ENCODE peak calls at places on chromosome 20, in seven cellular contexts. One of them, this sample, is unnamed.

GRCh38 chr20:20237093-20237959 is 130.6 kb upstream of the INSM1 start:
- DNase-seq in AG04450: peak
- DNase-seq in Right ventricle myocardium superior: no peak
- DNase-seq in left ventricle myocardium inferior: no peak
- DNase-seq in tibial nerve: peak
- DNase-seq in T-cell: peak
- DNase-seq in A549: peak
- DNase-seq in this sample: no peak

GRCh38 chr20:62924567-62925419 is 1.5 kb downstream of the DIDO1 start:
- DNase-seq in AG04450: no peak
- DNase-seq in left ventricle myocardium inferior: no peak
- DNase-seq in A549: peak
- DNase-seq in tibial nerve: no peak
- DNase-seq in T-cell: no peak
- DNase-seq in Right ventricle myocardium superior: no peak
- DNase-seq in this sample: peak

GRCh38 chr20:11712611-11713160 is 205.0 kb upstream of the BTBD3 start:
- DNase-seq in left ventricle myocardium inferior: no peak
- DNase-seq in AG04450: no peak
- DNase-seq in A549: no peak
- DNase-seq in Right ventricle myocardium superior: no peak
- DNase-seq in tibial nerve: no peak
- DNase-seq in T-cell: no peak
- DNase-seq in this sample: no peak

GRCh38 chr20:7505835-7506221 is 434.4 kb downstream of the HAO1 start:
- DNase-seq in A549: no peak
- DNase-seq in Right ventricle myocardium superior: no peak
- DNase-seq in tibial nerve: no peak
- DNase-seq in T-cell: no peak
- DNase-seq in left ventricle myocardium inferior: no peak
- DNase-seq in AG04450: no peak
- DNase-seq in this sample: no peak

GRCh38 chr20:47878601-47879004 is 93.3 kb upstream of the SULF2 start:
- DNase-seq in Right ventricle myocardium superior: no peak
- DNase-seq in tibial nerve: no peak
- DNase-seq in AG04450: no peak
- DNase-seq in left ventricle myocardium inferior: no peak
- DNase-seq in A549: no peak
- DNase-seq in T-cell: no peak
- DNase-seq in this sample: no peak

GRCh38 chr20:483791-484644 is 21.7 kb upstream of the TBC1D20 start:
- DNase-seq in A549: no peak
- DNase-seq in AG04450: no peak
- DNase-seq in Right ventricle myocardium superior: peak
- DNase-seq in tibial nerve: no peak
- DNase-seq in left ventricle myocardium inferior: peak
- DNase-seq in T-cell: no peak
- DNase-seq in this sample: no peak

GRCh38 chr20:11849270-11849920 is 68.3 kb upstream of the BTBD3 start:
- DNase-seq in A549: no peak
- DNase-seq in T-cell: no peak
- DNase-seq in Right ventricle myocardium superior: no peak
- DNase-seq in tibial nerve: no peak
- DNase-seq in left ventricle myocardium inferior: no peak
- DNase-seq in AG04450: no peak
- DNase-seq in this sample: no peak

GRCh38 chr20:63365601-63366509 is 4.7 kb upstream of the CHRNA4 start:
- DNase-seq in Right ventricle myocardium superior: no peak
- DNase-seq in A549: no peak
- DNase-seq in T-cell: no peak
- DNase-seq in AG04450: no peak
- DNase-seq in left ventricle myocardium inferior: no peak
- DNase-seq in tibial nerve: no peak
- DNase-seq in this sample: no peak

GRCh38 chr20:49979030-49979832 is 3.5 kb upstream of the SNAI1 start:
- DNase-seq in left ventricle myocardium inferior: no peak
- DNase-seq in Right ventricle myocardium superior: peak
- DNase-seq in tibial nerve: no peak
- DNase-seq in T-cell: peak
- DNase-seq in A549: peak
- DNase-seq in AG04450: no peak
- DNase-seq in this sample: peak

GRCh38 chr20:1319462-1319861 is 9.5 kb downstream of the SDCBP2 start:
- DNase-seq in A549: no peak
- DNase-seq in left ventricle myocardium inferior: no peak
- DNase-seq in AG04450: no peak
- DNase-seq in T-cell: no peak
- DNase-seq in tibial nerve: no peak
- DNase-seq in Right ventricle myocardium superior: no peak
- DNase-seq in this sample: no peak

GRCh38 chr20:44018684-44019637 is 104.3 kb downstream of the TOX2 start:
- DNase-seq in tibial nerve: no peak
- DNase-seq in A549: no peak
- DNase-seq in Right ventricle myocardium superior: no peak
- DNase-seq in left ventricle myocardium inferior: no peak
- DNase-seq in T-cell: no peak
- DNase-seq in AG04450: no peak
- DNase-seq in this sample: no peak

GRCh38 chr20:45972500-45973183 is 639 bp upstream of the ZNF335 start:
- DNase-seq in tibial nerve: no peak
- DNase-seq in AG04450: no peak
- DNase-seq in T-cell: no peak
- DNase-seq in Right ventricle myocardium superior: peak
- DNase-seq in A549: no peak
- DNase-seq in left ventricle myocardium inferior: no peak
- DNase-seq in this sample: no peak

GRCh38 chr20:61599061-61599930 is 347.2 kb downstream of the CDH4 start:
- DNase-seq in tibial nerve: no peak
- DNase-seq in left ventricle myocardium inferior: no peak
- DNase-seq in Right ventricle myocardium superior: no peak
- DNase-seq in T-cell: no peak
- DNase-seq in A549: no peak
- DNase-seq in AG04450: no peak
- DNase-seq in this sample: no peak

GRCh38 chr20:32975698-32976674 is 28.2 kb downstream of the SUN5 start:
- DNase-seq in tibial nerve: no peak
- DNase-seq in Right ventricle myocardium superior: peak
- DNase-seq in AG04450: no peak
- DNase-seq in A549: no peak
- DNase-seq in T-cell: no peak
- DNase-seq in left ventricle myocardium inferior: peak
- DNase-seq in this sample: no peak

GRCh38 chr20:63896136-63896890 is 1.4 kb downstream of the DNAJC5 start:
- DNase-seq in A549: no peak
- DNase-seq in Right ventricle myocardium superior: peak
- DNase-seq in AG04450: no peak
- DNase-seq in left ventricle myocardium inferior: peak
- DNase-seq in T-cell: peak
- DNase-seq in tibial nerve: peak
- DNase-seq in this sample: no peak

GRCh38 chr20:62778601-62779416 is 17.5 kb upstream of the MRGBP start:
- DNase-seq in A549: no peak
- DNase-seq in Right ventricle myocardium superior: no peak
- DNase-seq in AG04450: no peak
- DNase-seq in left ventricle myocardium inferior: no peak
- DNase-seq in T-cell: no peak
- DNase-seq in tibial nerve: no peak
- DNase-seq in this sample: no peak

GRCh38 chr20:35360033-35360432 is 51.7 kb downstream of the UQCC1 start:
- DNase-seq in tibial nerve: no peak
- DNase-seq in Right ventricle myocardium superior: no peak
- DNase-seq in A549: no peak
- DNase-seq in AG04450: no peak
- DNase-seq in T-cell: no peak
- DNase-seq in left ventricle myocardium inferior: no peak
- DNase-seq in this sample: no peak

GRCh38 chr20:21159658-21160380 is 33.9 kb downstream of the KIZ start:
- DNase-seq in A549: no peak
- DNase-seq in T-cell: no peak
- DNase-seq in AG04450: no peak
- DNase-seq in tibial nerve: no peak
- DNase-seq in Right ventricle myocardium superior: no peak
- DNase-seq in left ventricle myocardium inferior: no peak
- DNase-seq in this sample: no peak

GRCh38 chr20:61517419-61517818 is 265.4 kb downstream of the CDH4 start:
- DNase-seq in left ventricle myocardium inferior: no peak
- DNase-seq in tibial nerve: no peak
- DNase-seq in T-cell: no peak
- DNase-seq in A549: no peak
- DNase-seq in AG04450: no peak
- DNase-seq in Right ventricle myocardium superior: no peak
- DNase-seq in this sample: no peak

GRCh38 chr20:17611540-17612286 is 41.8 kb downstream of the DSTN start:
- DNase-seq in tibial nerve: peak
- DNase-seq in AG04450: no peak
- DNase-seq in Right ventricle myocardium superior: no peak
- DNase-seq in T-cell: no peak
- DNase-seq in A549: no peak
- DNase-seq in left ventricle myocardium inferior: no peak
- DNase-seq in this sample: no peak

GRCh38 chr20:54069501-54069971 is 858 bp downstream of the BCAS1 start:
- DNase-seq in left ventricle myocardium inferior: no peak
- DNase-seq in Right ventricle myocardium superior: no peak
- DNase-seq in A549: no peak
- DNase-seq in AG04450: no peak
- DNase-seq in T-cell: no peak
- DNase-seq in tibial nerve: no peak
- DNase-seq in this sample: no peak

GRCh38 chr20:41242352-41242751 is 75.2 kb downstream of the ZHX3 start:
- DNase-seq in tibial nerve: no peak
- DNase-seq in left ventricle myocardium inferior: no peak
- DNase-seq in A549: no peak
- DNase-seq in AG04450: no peak
- DNase-seq in Right ventricle myocardium superior: no peak
- DNase-seq in T-cell: no peak
- DNase-seq in this sample: no peak

GRCh38 chr20:37741055-37741454 is 47.2 kb downstream of the CTNNBL1 start:
- DNase-seq in tibial nerve: no peak
- DNase-seq in left ventricle myocardium inferior: no peak
- DNase-seq in T-cell: no peak
- DNase-seq in AG04450: no peak
- DNase-seq in A549: peak
- DNase-seq in Right ventricle myocardium superior: no peak
- DNase-seq in this sample: no peak

GRCh38 chr20:47265984-47266383 is 90.5 kb downstream of the ZMYND8 start:
- DNase-seq in tibial nerve: no peak
- DNase-seq in A549: no peak
- DNase-seq in Right ventricle myocardium superior: no peak
- DNase-seq in AG04450: no peak
- DNase-seq in T-cell: no peak
- DNase-seq in left ventricle myocardium inferior: no peak
- DNase-seq in this sample: no peak

GRCh38 chr20:3189561-3190131 is 14.8 kb downstream of the DDRGK1 start:
- DNase-seq in AG04450: no peak
- DNase-seq in left ventricle myocardium inferior: no peak
- DNase-seq in T-cell: no peak
- DNase-seq in A549: no peak
- DNase-seq in tibial nerve: no peak
- DNase-seq in Right ventricle myocardium superior: no peak
- DNase-seq in this sample: no peak

GRCh38 chr20:32968833-32969241 is 35.4 kb downstream of the SUN5 start:
- DNase-seq in T-cell: no peak
- DNase-seq in AG04450: no peak
- DNase-seq in tibial nerve: no peak
- DNase-seq in left ventricle myocardium inferior: no peak
- DNase-seq in A549: no peak
- DNase-seq in Right ventricle myocardium superior: no peak
- DNase-seq in this sample: peak

GRCh38 chr20:59051666-59052065 is 9.1 kb upstream of the PRELID3B start:
- DNase-seq in left ventricle myocardium inferior: no peak
- DNase-seq in T-cell: no peak
- DNase-seq in Right ventricle myocardium superior: no peak
- DNase-seq in tibial nerve: no peak
- DNase-seq in AG04450: no peak
- DNase-seq in A549: no peak
- DNase-seq in this sample: no peak